ENCODE peak calls at places on chromosomes 1 and 21, in six cellular contexts. D is CD8-positive, alpha-beta T cell; N is body of pancreas; A is colonic mucosa; P is hepatocyte; Z is pancreas. E is an unnamed sample. For H3K4me1 and H3K9me3, the result is how much of the 10 kb centered on the place peaks cover.

GRCh38 chr1:20126806-20127440 is 7.6 kb upstream of the PLA2G2D start:
- DNase-seq in D (no peak), N (no peak), A (no peak), P (no peak), Z (no peak), E (no peak)

GRCh38 chr1:116380499-116381316 is 7.7 kb downstream of the ATP1A1 start:
- DNase-seq in D (no peak), N (no peak), A (no peak), P (no peak), Z (no peak), E (no peak)

GRCh38 chr1:26694185-26694572 is 1.6 kb upstream of the ARID1A start:
- DNase-seq in D (no peak), N (peak), A (no peak), P (peak), Z (no peak), E (no peak)

GRCh38 chr1:15722836-15723542 is 13.1 kb upstream of the SLC25A34 start:
- DNase-seq in D (no peak), N (no peak), A (no peak), P (no peak), Z (no peak), E (no peak)

GRCh38 chr1:37078866-37079265 is 44.6 kb upstream of the GRIK3 start:
- DNase-seq in D (no peak), N (no peak), A (no peak), P (no peak), Z (no peak), E (no peak)

GRCh38 chr1:31701137-31701736 is 2.6 kb downstream of the COL16A1 start:
- DNase-seq in D (peak), N (peak), A (peak), P (peak), Z (peak), E (peak)

GRCh38 chr1:75725256-75725655 is 747 bp downstream of the ACADM start:
- DNase-seq in D (no peak), N (no peak), A (no peak), P (no peak), Z (no peak), E (no peak)

GRCh38 chr1:24926596-24927249 is 3.4 kb downstream of the RUNX3 start:
- DNase-seq in D (no peak), N (no peak), A (no peak), P (peak), Z (no peak), E (no peak)

GRCh38 chr1:6140413-6140812 is 39.7 kb downstream of the CHD5 start:
- DNase-seq in D (no peak), N (no peak), A (no peak), P (no peak), Z (no peak), E (no peak)

GRCh38 chr1:61839702-61840101 is 97.4 kb downstream of the PATJ start:
- DNase-seq in D (no peak), N (no peak), A (no peak), P (no peak), Z (no peak), E (no peak)

GRCh38 chr1:169202836-169203235 is 96.3 kb downstream of the ATP1B1 start:
- DNase-seq in D (no peak), N (peak), A (no peak), P (no peak), Z (no peak), E (no peak)

GRCh38 chr1:222911866-222912265 is 97.0 kb downstream of the DISP1 start:
- DNase-seq in D (no peak), N (no peak), A (no peak), P (no peak), Z (no peak), E (no peak)

GRCh38 chr1:97006044-97006676 is 284.6 kb downstream of the PTBP2 start:
- DNase-seq in D (no peak), N (no peak), A (no peak), P (peak), Z (no peak), E (peak)

GRCh38 chr21:45859041-45859761 is 122.4 kb upstream of the COL6A1 start:
- DNase-seq in D (no peak), N (no peak), A (no peak), P (no peak), Z (no peak), E (no peak)

GRCh38 chr1:76492752-76493420 is 374.4 kb upstream of the ST6GALNAC5 start:
- DNase-seq in D (no peak), N (no peak), A (no peak), P (no peak), Z (no peak), E (no peak)

GRCh38 chr1:76074321-76075187 is at the start of gene ST6GALNAC3:
- DNase-seq in D (peak), N (peak), A (peak), P (peak), Z (peak), E (peak)

GRCh38 chr21:35886887-35887286 is 173.4 kb downstream of the SETD4 start:
- DNase-seq in D (no peak), N (no peak), A (no peak), P (no peak), Z (no peak), E (peak)

GRCh38 chr1:39757501-39757900 is 13.6 kb downstream of the OXCT2 start:
- DNase-seq in D (no peak), N (no peak), A (no peak), P (no peak), Z (no peak), E (no peak)

GRCh38 chr1:228151526-228151925 is 1.8 kb downstream of the GJC2 start:
- DNase-seq in D (no peak), N (no peak), A (no peak), P (no peak), Z (peak), E (no peak)

GRCh38 chr1:30744060-30744756 is 13.4 kb downstream of the LAPTM5 start:
- DNase-seq in D (peak), N (no peak), A (no peak), P (no peak), Z (no peak), E (peak)

GRCh38 chr1:205970486-205970885 is 27.2 kb upstream of the SLC26A9 start:
- DNase-seq in D (no peak), N (no peak), A (no peak), P (no peak), Z (no peak), E (no peak)

GRCh38 chr1:29210278-29211085 is 20.3 kb downstream of the MECR start:
- DNase-seq in D (no peak), N (no peak), A (no peak), P (no peak), Z (no peak), E (no peak)

GRCh38 chr21:44897326-44898010 is 23.2 kb downstream of the ITGB2 start:
- DNase-seq in D (no peak), N (no peak), A (peak), P (no peak), Z (no peak), E (peak)

GRCh38 chr1:112358798-112359408 is 37.1 kb upstream of the CTTNBP2NL start:
- DNase-seq in D (no peak), N (peak), A (peak), P (peak), Z (peak), E (peak)

GRCh38 chr21:33259995-33260394 is 6.2 kb upstream of the IL10RB start:
- DNase-seq in D (no peak), N (no peak), A (peak), P (no peak), Z (no peak), E (no peak)

GRCh38 chr21:41641821-41642368 is 125.0 kb downstream of the RIPK4 start:
- DNase-seq in D (no peak), N (peak), A (no peak), P (peak), Z (no peak), E (peak)

GRCh38 chr1:165823552-165824268 is 3.7 kb upstream of the UCK2 start:
- DNase-seq in D (no peak), N (no peak), A (no peak), P (no peak), Z (no peak), E (no peak)

GRCh38 chr1:246587606-246588005 is 21.4 kb downstream of the CNST start:
- DNase-seq in D (no peak), N (no peak), A (no peak), P (no peak), Z (no peak), E (no peak)

GRCh38 chr1:61087574-61087973 is 5.2 kb downstream of the NFIA start:
- DNase-seq in D (no peak), N (no peak), A (no peak), P (no peak), Z (no peak), E (no peak)

GRCh38 chr1:87684786-87685185 is 356.1 kb downstream of the LMO4 start:
- DNase-seq in D (no peak), N (no peak), A (no peak), P (peak), Z (no peak), E (peak)

GRCh38 chr1:51301152-51301843 is 29.1 kb downstream of the TTC39A start:
- DNase-seq in D (no peak), N (no peak), A (no peak), P (no peak), Z (no peak), E (no peak)

GRCh38 chr1:206580438-206581113 is 31.7 kb downstream of the EIF2D start:
- DNase-seq in D (peak), N (no peak), A (no peak), P (no peak), Z (no peak), E (no peak)

GRCh38 chr1:233347338-233347737 is 19.8 kb downstream of the MAP3K21 start:
- DNase-seq in D (no peak), N (no peak), A (no peak), P (no peak), Z (no peak), E (no peak)

GRCh38 chr1:46176211-46176865 is at the start of gene P3R3URF:
- DNase-seq in D (no peak), N (no peak), A (no peak), P (no peak), Z (no peak), E (no peak)

GRCh38 chr1:46183119-46183842 is 7.0 kb upstream of the P3R3URF start:
- DNase-seq in D (no peak), N (peak), A (peak), P (peak), Z (peak), E (peak)

GRCh38 chr1:46179138-46180081 is 3.1 kb upstream of the P3R3URF start:
- DNase-seq in D (peak), N (peak), A (peak), P (peak), Z (peak), E (peak)

GRCh38 chr1:46181343-46182260 is 5.3 kb upstream of the P3R3URF start:
- DNase-seq in D (no peak), N (no peak), A (peak), P (no peak), Z (no peak), E (no peak)

DNA sequence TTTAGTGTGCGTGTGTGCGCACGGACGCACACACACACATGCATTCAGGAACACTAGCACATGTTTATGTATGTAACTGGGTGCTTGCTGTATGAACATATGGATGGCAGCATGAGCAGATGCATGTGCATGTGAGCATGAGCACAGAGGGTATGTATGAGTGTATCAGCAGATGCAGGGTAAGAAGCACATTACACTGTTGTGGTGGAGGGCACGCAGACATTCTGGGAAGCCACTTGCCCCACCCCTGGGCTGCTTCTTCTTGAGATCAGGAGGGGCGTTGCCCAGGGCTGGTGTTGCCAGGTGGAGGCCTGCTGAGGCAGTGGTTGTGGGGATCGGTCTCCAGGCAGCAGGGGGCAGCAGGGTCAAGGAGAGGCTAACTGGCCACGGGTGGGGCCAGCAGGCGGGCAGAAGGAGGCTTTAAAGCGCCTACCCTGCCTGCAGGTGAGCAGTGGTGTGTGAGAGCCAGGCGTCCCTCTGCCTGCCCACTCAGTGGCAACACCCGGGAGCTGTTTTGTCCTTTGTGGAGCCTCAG is 3.9 kb upstream of the P3R3URF start:
- DNase-seq in D (no peak), N (peak), A (peak), P (peak), Z (no peak), E (peak)
- H3K4me1 ChIP-seq in D (under half), N (under half), A (under half), P (under half), Z (under half), E (under half)

GRCh38 chr1:224919508-224919907 is 10.0 kb upstream of the DNAH14 start:
- DNase-seq in D (no peak), N (no peak), A (no peak), P (no peak), Z (no peak), E (no peak)

GRCh38 chr1:224911217-224911616 is 18.3 kb upstream of the DNAH14 start:
- DNase-seq in D (no peak), N (no peak), A (no peak), P (no peak), Z (no peak), E (no peak)

GRCh38 chr1:224914292-224914900 is 15.1 kb upstream of the DNAH14 start:
- DNase-seq in D (no peak), N (no peak), A (no peak), P (no peak), Z (no peak), E (no peak)
- H3K9me3 ChIP-seq in D (under half), N (under half), A (under half), P (under half), Z (under half), E (under half)

GRCh38 chr1:113874017-113874879 is 2.7 kb upstream of the PTPN22 start:
- DNase-seq in D (no peak), N (peak), A (peak), P (peak), Z (peak), E (no peak)

GRCh38 chr1:113879459-113880038 is 7.8 kb downstream of the BCL2L15 start:
- DNase-seq in D (no peak), N (no peak), A (no peak), P (no peak), Z (no peak), E (no peak)

GRCh38 chr1:113876181-113876580 is 4.7 kb upstream of the PTPN22 start:
- DNase-seq in D (no peak), N (no peak), A (no peak), P (no peak), Z (no peak), E (no peak)

GRCh38 chr1:113872219-113872934 is 865 bp upstream of the PTPN22 start:
- DNase-seq in D (peak), N (no peak), A (no peak), P (no peak), Z (no peak), E (no peak)

GRCh38 chr1:113875714-113876113 is 4.2 kb upstream of the PTPN22 start:
- DNase-seq in D (no peak), N (peak), A (no peak), P (no peak), Z (no peak), E (no peak)
- H3K4me1 ChIP-seq in D (half or more), N (half or more), A (under half), P (under half), Z (under half), E (under half)

DNA sequence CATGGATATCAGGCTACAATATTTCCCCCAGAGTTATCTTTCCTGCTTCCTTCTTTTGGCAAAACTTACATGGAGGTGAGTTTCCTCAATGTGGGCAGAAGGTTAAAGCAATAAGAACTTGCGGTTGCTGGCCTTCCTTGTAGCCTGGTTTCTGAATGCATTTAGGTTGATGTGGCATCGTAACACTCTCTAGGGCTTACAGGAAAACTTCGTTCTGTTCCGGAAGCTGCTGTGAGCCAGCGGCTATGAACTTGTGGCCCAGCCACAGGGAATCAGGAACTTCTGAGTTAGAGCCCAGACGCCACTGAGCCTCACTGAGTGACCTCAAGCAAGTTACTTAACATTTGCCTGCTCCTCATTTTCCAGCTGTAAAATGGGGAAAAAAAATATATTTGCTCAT is 623.4 kb upstream of the ADAMTS5 start:
- DNase-seq in D (no peak), N (no peak), A (no peak), P (no peak), Z (no peak), E (peak)
- H3K9me3 ChIP-seq in D (under half), N (under half), A (under half), P (under half), Z (under half), E (under half)

GRCh38 chr1:41623736-41624135 is 139.3 kb upstream of the EDN2 start:
- DNase-seq in D (no peak), N (no peak), A (no peak), P (no peak), Z (no peak), E (no peak)
- H3K4me1 ChIP-seq in D (under half), N (under half), A (under half), P (under half), Z (under half), E (under half)